ENCODE peak calls at places on chromosomes 4 and X, in five cellular contexts. P is stomach, X is Peyer's patch, D is uterus, V is spleen. T is an unnamed sample.

GRCh38 chrX:136691028-136691809 is 43.3 kb downstream of the CD40LG start:
- DNase-seq in P (no peak), V (no peak), D (no peak), X (no peak), T (no peak)

GRCh38 chr4:99087887-99088484 is 602 bp downstream of the ADH5 start:
- DNase-seq in V (no peak), X (peak; percentile 44), D (peak; percentile 74), P (peak; percentile 69), T (peak; percentile 79)

GRCh38 chrX:3176439-3176820 is 135.2 kb downstream of the ARSF start:
- DNase-seq in V (no peak), X (no peak), D (no peak), P (no peak), T (no peak)

GRCh38 chrX:9429767-9430166 is 35.1 kb upstream of the TBL1X start:
- DNase-seq in P (no peak), X (no peak), D (no peak), V (no peak), T (no peak)

GRCh38 chrX:73855546-73855945 is 292.5 kb downstream of the CHIC1 start:
- DNase-seq in D (peak; percentile 73), X (peak; percentile 57), P (peak; percentile 75), V (no peak), T (peak; percentile 35)

GRCh38 chr4:4694296-4694772 is 152.5 kb upstream of the STX18 start:
- DNase-seq in P (no peak), D (no peak), X (no peak), V (no peak), T (peak; percentile 46)

GRCh38 chrX:39011454-39012204 is 210.4 kb downstream of the MID1IP1 start:
- DNase-seq in D (no peak), V (no peak), P (peak; percentile 57), X (no peak), T (no peak)

GRCh38 chrX:153649178-153649914 is 2.3 kb downstream of the DUSP9 start:
- DNase-seq in D (peak; percentile 10), V (peak; percentile 77), P (no peak), X (peak; percentile 20), T (no peak)

GRCh38 chr4:100360211-100360610 is 157.6 kb downstream of the EMCN start:
- DNase-seq in P (no peak), V (no peak), D (no peak), X (no peak), T (no peak)

GRCh38 chrX:10189317-10190268 is 32.8 kb downstream of the CLCN4 start:
- DNase-seq in P (peak; percentile 83), V (peak; percentile 90), X (peak; percentile 69), D (peak; percentile 78), T (peak; percentile 49)

GRCh38 chr4:185542626-185543336 is 7.5 kb upstream of the PDLIM3 start:
- DNase-seq in V (no peak), P (peak; percentile 34), X (no peak), D (peak; percentile 89), T (no peak)

GRCh38 chrX:118976599-118977340 is 2.4 kb downstream of the LONRF3 start:
- DNase-seq in X (peak; percentile 21), D (peak; percentile 43), P (peak; percentile 75), V (peak; percentile 84), T (peak; percentile 6)

GRCh38 chr4:122827258-122827887 is 742 bp downstream of the FGF2 start:
- DNase-seq in X (no peak), D (peak; percentile 60), P (peak; percentile 26), V (peak; percentile 81), T (no peak)

GRCh38 chr4:189659302-189659701 is 281.4 kb upstream of the FRG1 start:
- DNase-seq in P (no peak), V (no peak), X (no peak), D (no peak), T (no peak)

GRCh38 chr4:107709916-107710315 is 10.1 kb downstream of the PAPSS1 start:
- DNase-seq in X (no peak), P (no peak), V (no peak), D (no peak), T (no peak)

DNA sequence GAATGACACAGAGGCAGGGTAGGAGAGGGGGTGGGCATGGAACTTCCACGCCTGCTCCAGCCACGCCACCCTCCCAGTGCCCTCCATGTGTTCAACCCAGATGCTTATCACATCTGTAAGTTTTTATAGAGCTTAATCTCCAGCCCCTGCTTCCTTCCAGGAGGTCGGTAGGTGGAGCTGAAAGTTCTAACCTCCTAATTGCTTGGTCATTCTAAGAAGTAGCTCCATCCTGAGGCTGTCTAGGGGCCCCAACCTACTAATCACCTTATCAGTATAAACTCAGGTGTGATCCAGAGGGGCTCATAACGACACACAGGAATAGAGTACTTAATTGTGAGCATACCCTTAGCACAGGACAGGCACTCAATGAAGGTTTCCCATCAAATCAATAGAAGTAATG is 18.3 kb downstream of the QDPR start:
- DNase-seq in X (no peak), P (no peak), V (no peak), D (no peak), T (no peak)
- TF ChIP-seq CTCF in X (no peak), P (no peak), V (no peak), D (no peak), T (no peak)

GRCh38 chrX:50067435-50068292 is 133.1 kb downstream of the AKAP4 start:
- DNase-seq in P (no peak), D (no peak), V (no peak), X (no peak), T (no peak)
- TF ChIP-seq POLR2A in P (no peak), D (no peak), V (no peak), X (no peak), T (no peak)

DNA sequence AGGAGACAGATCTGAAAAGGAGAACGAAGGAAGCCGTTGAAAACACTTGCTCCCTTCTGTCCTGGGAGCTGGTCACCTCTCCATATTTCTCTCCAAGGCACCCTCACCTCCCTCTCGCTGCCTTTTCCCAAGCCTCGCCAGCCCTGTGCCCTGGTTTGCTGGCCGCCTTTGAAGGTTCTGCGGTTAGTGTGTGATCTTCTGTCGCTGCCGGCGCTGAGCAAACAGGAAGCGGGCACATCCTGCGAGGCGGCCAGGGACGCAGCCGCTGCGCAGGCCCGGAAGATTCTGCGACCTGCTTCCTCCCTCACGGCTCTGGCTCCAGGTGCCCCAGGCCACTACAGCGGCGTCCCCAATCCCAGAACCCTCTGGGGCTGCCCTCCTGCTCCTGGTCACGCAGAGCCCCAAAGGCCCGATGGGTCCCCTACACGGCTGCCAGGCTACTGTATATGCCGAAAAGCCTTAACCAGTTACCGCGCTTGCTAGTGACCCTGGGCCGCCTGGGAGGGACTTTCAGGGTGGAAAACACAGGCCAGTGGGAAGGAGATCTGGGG is 2.5 kb upstream of the SASH3 start:
- DNase-seq in X (peak; percentile 79), D (no peak), V (peak; percentile 96), P (peak; percentile 71), T (peak; percentile 13)
- H3K27ac ChIP-seq in X (peak overlapping the region; percentile 80), D (peak overlapping the region; percentile 34), V (peak overlapping the region; percentile 97), P (peak overlapping the region; percentile 69), T (peak overlapping the region; percentile 51)

GRCh38 chrX:56826020-56826419 is 97.0 kb downstream of the NBDY start:
- DNase-seq in D (no peak), X (no peak), P (no peak), V (no peak), T (no peak)
- TF ChIP-seq CTCF in D (no peak), X (no peak), P (no peak), V (no peak), T (no peak)

DNA sequence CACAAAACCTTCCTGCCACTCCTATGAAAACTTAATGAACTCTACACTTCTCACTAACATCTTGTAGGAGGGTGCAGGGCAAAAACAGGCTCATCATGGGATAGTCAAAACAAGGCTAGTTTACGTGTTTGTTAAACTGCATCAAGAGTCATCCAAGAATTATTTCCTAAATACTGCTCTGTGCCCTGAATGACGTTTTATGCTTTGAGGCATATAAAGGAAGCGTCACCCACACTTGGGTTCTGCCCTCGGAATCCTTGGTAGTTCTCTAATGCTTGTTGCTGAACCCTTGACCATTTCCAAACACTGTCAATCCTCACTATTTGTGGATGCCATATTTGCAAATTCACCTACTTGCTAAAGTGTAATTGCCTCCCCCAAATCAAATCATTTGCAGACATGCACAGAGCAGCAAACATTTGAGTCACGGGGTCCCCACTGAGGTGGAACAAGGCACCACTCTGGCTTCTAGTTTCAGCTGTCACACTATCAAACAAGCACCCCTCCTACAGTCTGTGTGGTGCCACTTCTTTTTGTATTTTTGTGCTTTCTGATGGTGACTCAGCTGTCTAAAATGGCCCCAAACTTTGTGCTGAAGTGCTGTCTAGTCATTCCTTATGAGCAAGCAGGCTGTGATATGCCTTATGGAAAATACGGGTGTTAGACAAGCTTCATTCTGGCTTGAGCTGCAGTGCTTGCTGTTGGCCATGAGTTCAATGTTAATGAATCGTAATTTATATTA is 15.5 kb downstream of the IGFBP7 start:
- DNase-seq in X (no peak), V (no peak), D (no peak), P (no peak), T (no peak)
- TF ChIP-seq POLR2A in X (no peak), V (no peak), D (no peak), P (no peak), T (no peak)

GRCh38 chr4:105433421-105433820 is 40.4 kb downstream of the PPA2 start:
- DNase-seq in D (no peak), P (no peak), V (no peak), X (no peak), T (no peak)

GRCh38 chr4:105436414-105436813 is 37.4 kb downstream of the PPA2 start:
- DNase-seq in D (no peak), X (no peak), P (no peak), V (no peak), T (no peak)

GRCh38 chr4:105434940-105435339 is 38.9 kb downstream of the PPA2 start:
- DNase-seq in P (no peak), D (no peak), V (no peak), X (no peak), T (no peak)

GRCh38 chr4:105432438-105432837 is 41.4 kb downstream of the PPA2 start:
- DNase-seq in D (no peak), P (no peak), V (no peak), X (no peak), T (no peak)
- H3K27ac ChIP-seq in D (no peak overlapping the region), P (no peak overlapping the region), V (no peak overlapping the region), X (no peak overlapping the region), T (no peak overlapping the region)

GRCh38 chrX:70664726-70665125 is 220.1 kb downstream of the DLG3 start:
- DNase-seq in X (no peak), P (no peak), D (no peak), V (no peak), T (no peak)
- TF ChIP-seq CTCF in X (no peak), P (no peak), D (no peak), V (peak; percentile 20), T (peak; percentile 30)

GRCh38 chr4:109702950-109703663 is at the start of gene CASP6:
- DNase-seq in V (peak; percentile 95), P (peak; percentile 92), D (peak; percentile 85), X (peak; percentile 76), T (peak; percentile 84)
- TF ChIP-seq POLR2A in V (no peak), P (no peak), D (peak; percentile 48), X (peak; percentile 72), T (peak; percentile 63)

T was measured in prostate gland.